ENCODE peak calls at places on chromosomes 12 and 14, in nine cellular contexts. H is DMS 273 treated with DMSO at 0.1 percent for 48 hours; U is Caki2; T is stimulated activated CD4-positive, alpha-beta T cell treated with anti-CD3 and anti-CD28 coated beads, TNF-alpha, amount 100 ng/mL, for 48 hours; P is IMR-90; I is ELR; W is thoracic aorta; D is uterus; F is activated B cell treated with CpG ODN at 0.5 μM for 24 hours. J is an unnamed sample.

GRCh38 chr12:120680165-120680738 is 6.7 kb upstream of the MLEC start:
- DNase-seq in D (no peak), F (no peak), H (no peak), P (no peak), T (no peak), U (no peak), W (no peak), I (no peak), J (no peak)

GRCh38 chr12:52042706-52043385 is 8.4 kb upstream of the NR4A1 start:
- DNase-seq in T (no peak), U (no peak), I (no peak), W (no peak), P (no peak), H (no peak), D (no peak), F (no peak), J (no peak)

GRCh38 chr14:99066378-99066777 is 205.6 kb downstream of the BCL11B start:
- DNase-seq in U (no peak), D (no peak), I (no peak), F (no peak), T (no peak), H (no peak), W (no peak), P (no peak), J (no peak)

GRCh38 chr12:32809196-32809595 is 53.5 kb upstream of the YARS2 start:
- DNase-seq in D (no peak), P (no peak), W (no peak), I (no peak), F (no peak), T (no peak), U (no peak), H (no peak), J (no peak)

GRCh38 chr14:90658541-90658967 is 157.7 kb downstream of the TTC7B start:
- DNase-seq in U (no peak), T (no peak), D (no peak), F (no peak), H (no peak), W (no peak), I (peak), P (peak), J (no peak)

GRCh38 chr12:102010265-102010994 is 51.4 kb downstream of the WASHC3 start:
- DNase-seq in I (no peak), T (no peak), P (no peak), D (no peak), H (no peak), F (peak), U (no peak), W (no peak), J (no peak)

GRCh38 chr12:14771651-14772137 is 31.6 kb downstream of the WBP11 start:
- DNase-seq in F (no peak), I (no peak), U (peak), H (no peak), D (no peak), P (no peak), T (no peak), W (no peak), J (peak)

GRCh38 chr12:43835656-43836454 is at the start of gene TMEM117:
- DNase-seq in I (peak), T (peak), U (peak), D (peak), F (peak), P (peak), H (no peak), W (peak), J (peak)

GRCh38 chr12:5565933-5566632 is 134.2 kb downstream of the NTF3 start:
- DNase-seq in D (no peak), T (no peak), U (no peak), F (no peak), P (peak), H (no peak), I (peak), W (no peak), J (no peak)

GRCh38 chr14:67729072-67729561 is 27.4 kb downstream of the RDH12 start:
- DNase-seq in D (no peak), U (no peak), I (no peak), F (no peak), W (no peak), H (no peak), P (no peak), T (no peak), J (no peak)

GRCh38 chr12:22518067-22518719 is 26.1 kb downstream of the C2CD5 start:
- DNase-seq in I (no peak), H (peak), U (peak), P (peak), W (no peak), F (no peak), T (no peak), D (no peak), J (peak)

GRCh38 chr12:66709893-66710292 is 31.0 kb upstream of the GRIP1 start:
- DNase-seq in P (no peak), F (no peak), H (no peak), D (no peak), U (no peak), W (no peak), I (no peak), T (no peak), J (no peak)

GRCh38 chr14:104392396-104393198 is 187.0 kb upstream of the C14orf180 start:
- DNase-seq in H (no peak), W (no peak), T (no peak), P (no peak), D (peak), U (no peak), I (no peak), F (no peak), J (no peak)

GRCh38 chr12:41521872-41522379 is 333.8 kb downstream of the PDZRN4 start:
- DNase-seq in I (peak), D (no peak), U (peak), F (no peak), T (no peak), W (no peak), P (peak), H (peak), J (peak)

GRCh38 chr12:102958073-102958829 is 777 bp downstream of the ASCL1 start:
- DNase-seq in F (no peak), I (no peak), W (no peak), H (peak), P (peak), U (peak), T (no peak), D (no peak), J (no peak)

GRCh38 chr12:93333828-93334227 is 43.9 kb upstream of the NUDT4 start:
- DNase-seq in P (no peak), U (no peak), W (no peak), F (no peak), H (no peak), T (no peak), D (no peak), I (no peak), J (no peak)

GRCh38 chr14:68823434-68824206 is 30.8 kb upstream of the ZFP36L1 start:
- DNase-seq in D (no peak), T (no peak), W (no peak), H (no peak), P (no peak), F (no peak), U (no peak), I (no peak), J (peak)

GRCh38 chr12:46523863-46524770 is 151.5 kb upstream of the SLC38A2 start:
- DNase-seq in F (no peak), T (peak), D (peak), H (no peak), U (peak), P (peak), W (peak), I (peak), J (peak)

GRCh38 chr14:23138173-23138535 is 19.1 kb upstream of the CEBPE start:
- DNase-seq in H (no peak), F (no peak), P (no peak), I (no peak), W (no peak), U (no peak), D (no peak), T (no peak), J (no peak)

GRCh38 chr14:52402812-52403526 is 88.9 kb downstream of the PTGER2 start:
- DNase-seq in T (no peak), I (peak), D (no peak), F (no peak), W (no peak), U (no peak), H (no peak), P (peak), J (no peak)

GRCh38 chr12:107241421-107241820 is 148.1 kb upstream of the CRY1 start:
- DNase-seq in I (no peak), F (no peak), W (no peak), D (no peak), H (no peak), T (no peak), U (no peak), P (no peak), J (no peak)

GRCh38 chr12:33634544-33634943 is 194.9 kb upstream of the SYT10 start:
- DNase-seq in U (no peak), T (no peak), H (no peak), I (no peak), P (no peak), F (no peak), D (no peak), W (no peak), J (no peak)

GRCh38 chr12:57549909-57550627 is at the start of gene KIF5A:
- DNase-seq in W (no peak), H (no peak), P (no peak), F (peak), T (peak), I (peak), U (no peak), D (peak), J (peak)

GRCh38 chr14:94625353-94625635 is 13.1 kb downstream of the SERPINA3 start:
- DNase-seq in T (no peak), H (no peak), I (no peak), F (no peak), D (no peak), W (no peak), P (no peak), U (no peak), J (no peak)

GRCh38 chr12:8033153-8034044 is 883 bp downstream of the FOXJ2 start:
- DNase-seq in T (no peak), I (peak), D (peak), W (no peak), H (no peak), U (peak), F (peak), P (peak), J (peak)

GRCh38 chr14:92651793-92652382 is 96.5 kb downstream of the LGMN start:
- DNase-seq in P (no peak), W (no peak), H (no peak), T (no peak), D (no peak), F (no peak), U (no peak), I (no peak), J (no peak)

GRCh38 chr12:109167781-109168180 is 51.4 kb downstream of the ACACB start:
- DNase-seq in I (no peak), U (no peak), W (no peak), D (no peak), P (no peak), H (no peak), F (no peak), T (no peak), J (no peak)

GRCh38 chr12:110102255-110102654 is 21.9 kb upstream of the IFT81 start:
- DNase-seq in I (peak), T (peak), D (peak), U (peak), F (no peak), P (peak), H (peak), W (no peak), J (peak)

GRCh38 chr12:11922361-11922760 is 148.4 kb upstream of the BCL2L14 start:
- DNase-seq in I (no peak), H (no peak), W (no peak), U (no peak), T (no peak), P (no peak), F (no peak), D (no peak), J (no peak)

GRCh38 chr12:80858356-80858755 is 79.4 kb downstream of the LIN7A start:
- DNase-seq in W (no peak), U (no peak), H (no peak), P (no peak), I (no peak), D (no peak), T (no peak), F (no peak), J (no peak)

GRCh38 chr12:111293266-111294009 is 75.5 kb downstream of the PHETA1 start:
- DNase-seq in F (no peak), I (no peak), T (no peak), U (no peak), P (no peak), D (no peak), W (no peak), H (no peak), J (no peak)

GRCh38 chr14:104694475-104694950 is 5.1 kb downstream of the INF2 start:
- DNase-seq in D (no peak), F (no peak), U (no peak), P (no peak), W (no peak), H (no peak), I (no peak), T (no peak), J (no peak)

GRCh38 chr12:3655331-3655900 is 97.5 kb downstream of the CRACR2A start:
- DNase-seq in H (no peak), I (peak), F (no peak), W (no peak), D (no peak), T (no peak), U (no peak), P (no peak), J (peak)

J was measured in ACHN.